ENCODE peak calls at places on chromosomes 6 and 20, in four cellular contexts. One of them, this sample, is unnamed.

GRCh38 chr6:148324297-148325007 is 18.2 kb upstream of the SASH1 start:
- DNase-seq in heart right ventricle: no peak
- DNase-seq in fibroblast of lung: no peak
- DNase-seq in upper lobe of right lung: peak; percentile 64
- DNase-seq in this sample: no peak

GRCh38 chr6:162450358-162450757 is 277.2 kb downstream of the PRKN start:
- DNase-seq in upper lobe of right lung: no peak
- DNase-seq in fibroblast of lung: no peak
- DNase-seq in heart right ventricle: no peak
- DNase-seq in this sample: no peak

GRCh38 chr6:9405825-9406224 is 970.5 kb upstream of the SLC35B3 start:
- DNase-seq in upper lobe of right lung: no peak
- DNase-seq in heart right ventricle: no peak
- DNase-seq in fibroblast of lung: no peak
- DNase-seq in this sample: no peak

GRCh38 chr20:50561379-50562078 is 51.3 kb downstream of the PTPN1 start:
- DNase-seq in upper lobe of right lung: no peak
- DNase-seq in fibroblast of lung: peak; percentile 96
- DNase-seq in heart right ventricle: no peak
- DNase-seq in this sample: peak; percentile 90

GRCh38 chr6:5277589-5277988 is 16.3 kb downstream of the FARS2 start:
- DNase-seq in heart right ventricle: no peak
- DNase-seq in upper lobe of right lung: no peak
- DNase-seq in fibroblast of lung: no peak
- DNase-seq in this sample: no peak

GRCh38 chr20:31788578-31788977 is 30.6 kb upstream of the MYLK2 start:
- DNase-seq in upper lobe of right lung: no peak
- DNase-seq in fibroblast of lung: no peak
- DNase-seq in heart right ventricle: no peak
- DNase-seq in this sample: no peak

GRCh38 chr6:134449781-134450180 is 131.9 kb upstream of the SGK1 start:
- DNase-seq in upper lobe of right lung: no peak
- DNase-seq in heart right ventricle: no peak
- DNase-seq in fibroblast of lung: peak; percentile 88
- DNase-seq in this sample: no peak

GRCh38 chr20:37524859-37525708 is 2.6 kb downstream of the BLCAP start:
- DNase-seq in upper lobe of right lung: no peak
- DNase-seq in fibroblast of lung: no peak
- DNase-seq in heart right ventricle: no peak
- DNase-seq in this sample: no peak

GRCh38 chr20:47117789-47118188 is 223.1 kb downstream of the EYA2 start:
- DNase-seq in fibroblast of lung: peak; percentile 32
- DNase-seq in upper lobe of right lung: no peak
- DNase-seq in heart right ventricle: no peak
- DNase-seq in this sample: peak; percentile 46

GRCh38 chr20:50012282-50013263 is 29.8 kb downstream of the SNAI1 start:
- DNase-seq in heart right ventricle: no peak
- DNase-seq in fibroblast of lung: no peak
- DNase-seq in upper lobe of right lung: no peak
- DNase-seq in this sample: no peak

GRCh38 chr6:6592836-6593235 is 4.3 kb downstream of the LY86 start:
- DNase-seq in upper lobe of right lung: no peak
- DNase-seq in heart right ventricle: no peak
- DNase-seq in fibroblast of lung: no peak
- DNase-seq in this sample: no peak

GRCh38 chr20:48238781-48239180 is 453.5 kb upstream of the SULF2 start:
- DNase-seq in fibroblast of lung: no peak
- DNase-seq in heart right ventricle: no peak
- DNase-seq in upper lobe of right lung: no peak
- DNase-seq in this sample: no peak

GRCh38 chr6:109740787-109741186 is 49.7 kb downstream of the FIG4 start:
- DNase-seq in heart right ventricle: no peak
- DNase-seq in fibroblast of lung: no peak
- DNase-seq in upper lobe of right lung: peak; percentile 63
- DNase-seq in this sample: no peak

GRCh38 chr20:54014301-54014914 is 56.0 kb downstream of the BCAS1 start:
- DNase-seq in upper lobe of right lung: no peak
- DNase-seq in heart right ventricle: no peak
- DNase-seq in fibroblast of lung: no peak
- DNase-seq in this sample: no peak

GRCh38 chr6:167337231-167337630 is 12.3 kb downstream of the TTLL2 start:
- DNase-seq in fibroblast of lung: no peak
- DNase-seq in heart right ventricle: no peak
- DNase-seq in upper lobe of right lung: no peak
- DNase-seq in this sample: no peak

GRCh38 chr20:10864076-10864672 is 190.4 kb upstream of the JAG1 start:
- DNase-seq in fibroblast of lung: peak; percentile 62
- DNase-seq in upper lobe of right lung: peak; percentile 73
- DNase-seq in heart right ventricle: peak; percentile 24
- DNase-seq in this sample: no peak

GRCh38 chr6:127550403-127550802 is 26.6 kb upstream of the C6orf58 start:
- DNase-seq in heart right ventricle: no peak
- DNase-seq in upper lobe of right lung: no peak
- DNase-seq in fibroblast of lung: peak; percentile 59
- DNase-seq in this sample: no peak

GRCh38 chr6:106860940-106861339 is 113.6 kb downstream of the CD24 start:
- DNase-seq in heart right ventricle: no peak
- DNase-seq in upper lobe of right lung: no peak
- DNase-seq in fibroblast of lung: no peak
- DNase-seq in this sample: no peak

GRCh38 chr20:10434467-10434831 is 427 bp upstream of the MKKS start:
- DNase-seq in heart right ventricle: peak; percentile 96
- DNase-seq in upper lobe of right lung: peak; percentile 91
- DNase-seq in fibroblast of lung: peak; percentile 99
- DNase-seq in this sample: peak; percentile 98

GRCh38 chr6:121664199-121664598 is 228.8 kb downstream of the GJA1 start:
- DNase-seq in fibroblast of lung: peak; percentile 46
- DNase-seq in heart right ventricle: no peak
- DNase-seq in upper lobe of right lung: no peak
- DNase-seq in this sample: no peak

GRCh38 chr6:130676077-130676772 is 151.0 kb upstream of the SMLR1 start:
- DNase-seq in heart right ventricle: peak; percentile 21
- DNase-seq in fibroblast of lung: peak; percentile 25
- DNase-seq in upper lobe of right lung: no peak
- DNase-seq in this sample: no peak

GRCh38 chr20:50048420-50049166 is 64.4 kb downstream of the UBE2V1 start:
- DNase-seq in upper lobe of right lung: no peak
- DNase-seq in heart right ventricle: no peak
- DNase-seq in fibroblast of lung: no peak
- DNase-seq in this sample: no peak

GRCh38 chr6:13288969-13289391 is 39.4 kb downstream of the TBC1D7 start:
- DNase-seq in fibroblast of lung: no peak
- DNase-seq in upper lobe of right lung: no peak
- DNase-seq in heart right ventricle: no peak
- DNase-seq in this sample: no peak

GRCh38 chr20:52124821-52125220 is 66.8 kb downstream of the ZFP64 start:
- DNase-seq in fibroblast of lung: no peak
- DNase-seq in heart right ventricle: no peak
- DNase-seq in upper lobe of right lung: no peak
- DNase-seq in this sample: no peak

GRCh38 chr6:169810066-169810989 is 58.9 kb downstream of the ERMARD start:
- DNase-seq in fibroblast of lung: no peak
- DNase-seq in upper lobe of right lung: no peak
- DNase-seq in heart right ventricle: no peak
- DNase-seq in this sample: no peak

GRCh38 chr6:33375143-33375649 is 16.4 kb upstream of the KIFC1 start:
- DNase-seq in heart right ventricle: peak; percentile 78
- DNase-seq in upper lobe of right lung: peak; percentile 69
- DNase-seq in fibroblast of lung: peak; percentile 94
- DNase-seq in this sample: peak; percentile 59

GRCh38 chr20:31835977-31836852 is 9.2 kb downstream of the FOXS1 start:
- DNase-seq in upper lobe of right lung: peak; percentile 86
- DNase-seq in heart right ventricle: peak; percentile 86
- DNase-seq in fibroblast of lung: peak; percentile 89
- DNase-seq in this sample: peak; percentile 74

GRCh38 chr20:9028419-9028818 is 40.5 kb upstream of the PLCB4 start:
- DNase-seq in fibroblast of lung: peak; percentile 60
- DNase-seq in upper lobe of right lung: no peak
- DNase-seq in heart right ventricle: no peak
- DNase-seq in this sample: no peak

GRCh38 chr20:36700438-36700837 is 45.5 kb downstream of the NDRG3 start:
- DNase-seq in heart right ventricle: no peak
- DNase-seq in upper lobe of right lung: no peak
- DNase-seq in fibroblast of lung: no peak
- DNase-seq in this sample: no peak

GRCh38 chr6:56752009-56752408 is 109.3 kb upstream of the DST start:
- DNase-seq in fibroblast of lung: peak; percentile 63
- DNase-seq in upper lobe of right lung: no peak
- DNase-seq in heart right ventricle: no peak
- DNase-seq in this sample: no peak

GRCh38 chr6:134438825-134439224 is 120.9 kb upstream of the SGK1 start:
- DNase-seq in fibroblast of lung: no peak
- DNase-seq in heart right ventricle: no peak
- DNase-seq in upper lobe of right lung: no peak
- DNase-seq in this sample: no peak

GRCh38 chr6:3442444-3443220 is 14.2 kb downstream of the SLC22A23 start:
- DNase-seq in fibroblast of lung: peak; percentile 17
- DNase-seq in upper lobe of right lung: no peak
- DNase-seq in heart right ventricle: no peak
- DNase-seq in this sample: no peak

GRCh38 chr20:61502433-61502832 is 250.4 kb downstream of the CDH4 start:
- DNase-seq in fibroblast of lung: no peak
- DNase-seq in heart right ventricle: no peak
- DNase-seq in upper lobe of right lung: no peak
- DNase-seq in this sample: no peak

GRCh38 chr20:39619386-39619785 is 657.2 kb downstream of the DHX35 start:
- DNase-seq in upper lobe of right lung: no peak
- DNase-seq in fibroblast of lung: no peak
- DNase-seq in heart right ventricle: no peak
- DNase-seq in this sample: no peak

GRCh38 chr6:162727347-162728176 is at the start of the genes PACRG and PRKN:
- DNase-seq in heart right ventricle: peak; percentile 99
- DNase-seq in upper lobe of right lung: peak; percentile 100
- DNase-seq in fibroblast of lung: peak; percentile 97
- DNase-seq in this sample: peak; percentile 77

GRCh38 chr20:22601361-22602141 is 17.2 kb upstream of the FOXA2 start:
- DNase-seq in fibroblast of lung: no peak
- DNase-seq in heart right ventricle: no peak
- DNase-seq in upper lobe of right lung: no peak
- DNase-seq in this sample: no peak

DNA sequence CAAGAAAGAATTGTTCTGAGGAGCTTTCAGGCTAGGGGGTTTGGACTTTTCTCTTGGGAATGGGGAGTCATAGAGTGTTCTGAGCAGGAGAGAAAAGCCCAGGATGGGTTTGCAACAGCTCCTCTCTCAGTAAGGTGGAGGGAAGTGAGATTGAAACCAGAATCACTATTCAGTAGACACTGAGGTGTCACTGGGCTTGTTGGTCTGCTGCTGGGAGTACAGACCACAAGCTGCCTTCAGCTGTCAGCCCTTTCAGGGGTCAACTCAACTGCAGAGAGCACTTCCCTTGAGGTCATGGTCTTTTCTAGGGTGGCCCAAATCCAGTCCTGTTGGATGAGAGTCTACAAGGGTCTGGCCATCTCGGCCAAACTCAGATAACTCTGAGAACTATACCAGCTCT is 12.9 kb upstream of the FOXA2 start:
- DNase-seq in heart right ventricle: no peak
- DNase-seq in fibroblast of lung: no peak
- DNase-seq in upper lobe of right lung: no peak
- DNase-seq in this sample: no peak
- H3K27me3 ChIP-seq in heart right ventricle: peaks cover 26% of the 10 kb centered on the region
- H3K27me3 ChIP-seq in fibroblast of lung: no peaks in the 10 kb centered on the region
- H3K27me3 ChIP-seq in upper lobe of right lung: peaks cover 6% of the 10 kb centered on the region
- H3K27me3 ChIP-seq in this sample: no peaks in the 10 kb centered on the region

DNA sequence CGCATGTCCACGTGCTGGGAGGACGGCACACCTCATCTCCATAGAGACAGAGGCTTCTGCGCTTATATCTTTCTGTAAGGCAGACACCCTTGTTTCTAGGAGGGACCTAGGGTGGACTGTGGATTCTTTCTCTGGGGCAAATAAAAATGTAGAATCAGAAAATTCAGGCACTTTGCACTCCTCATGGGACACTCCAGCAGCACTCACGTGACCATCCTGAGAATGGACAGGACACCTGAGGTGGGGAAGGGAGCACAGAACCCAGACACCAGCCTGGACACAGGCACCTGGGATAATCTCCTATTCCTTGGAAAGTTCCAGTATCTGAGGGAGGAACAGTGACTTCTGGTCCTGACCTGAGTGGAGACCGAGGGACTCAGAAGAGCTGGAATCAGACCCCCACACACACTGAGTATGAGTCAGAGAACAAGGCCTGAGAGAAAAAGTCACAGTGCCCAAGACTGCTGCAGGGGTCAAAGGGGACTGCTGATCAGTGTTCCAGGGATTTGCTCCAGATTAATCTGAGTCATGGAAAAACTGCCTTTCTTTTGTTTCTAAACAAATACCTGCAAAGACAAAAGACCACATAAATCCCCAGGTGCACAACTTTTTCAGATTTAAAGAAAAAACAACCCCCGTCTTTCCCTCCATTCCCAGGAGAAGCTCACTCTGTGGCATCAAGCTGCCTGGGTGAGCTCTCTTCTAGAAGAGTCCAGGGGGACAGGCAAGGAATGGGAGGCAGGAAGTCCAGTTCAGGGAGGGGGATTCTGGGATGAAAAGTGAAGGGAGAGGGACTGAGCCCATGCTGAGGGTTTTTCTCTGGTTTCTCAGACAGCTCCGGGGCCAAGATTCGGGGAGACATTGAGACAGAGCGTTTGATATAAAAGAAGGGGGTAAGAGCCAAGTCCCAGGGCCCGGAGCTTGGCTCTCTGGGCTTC is 35.6 kb upstream of the MICB start:
- DNase-seq in upper lobe of right lung: no peak
- DNase-seq in fibroblast of lung: peak; percentile 29
- DNase-seq in heart right ventricle: no peak
- DNase-seq in this sample: no peak
- H3K4me3 ChIP-seq in upper lobe of right lung: peak overlapping the region; percentile 71
- H3K4me3 ChIP-seq in fibroblast of lung: no peak overlapping the region
- H3K4me3 ChIP-seq in heart right ventricle: peak overlapping the region; percentile 46
- H3K4me3 ChIP-seq in this sample: no peak overlapping the region

GRCh38 chr20:22607695-22608094 is 23.3 kb upstream of the FOXA2 start:
- DNase-seq in heart right ventricle: no peak
- DNase-seq in fibroblast of lung: no peak
- DNase-seq in upper lobe of right lung: no peak
- DNase-seq in this sample: no peak
- H3K27me3 ChIP-seq in heart right ventricle: peaks cover 32% of the 10 kb centered on the region
- H3K27me3 ChIP-seq in fibroblast of lung: no peaks in the 10 kb centered on the region
- H3K27me3 ChIP-seq in upper lobe of right lung: peaks cover 3% of the 10 kb centered on the region
- H3K27me3 ChIP-seq in this sample: no peaks in the 10 kb centered on the region

GRCh38 chr6:12012231-12012565 is at the start of gene HIVEP1:
- DNase-seq in heart right ventricle: no peak
- DNase-seq in fibroblast of lung: no peak
- DNase-seq in upper lobe of right lung: no peak
- DNase-seq in this sample: no peak
- H3K4me3 ChIP-seq in heart right ventricle: peak within 1 kb of the TSS; percentile 53
- H3K4me3 ChIP-seq in fibroblast of lung: peak within 1 kb of the TSS; percentile 85
- H3K4me3 ChIP-seq in upper lobe of right lung: peak within 1 kb of the TSS; percentile 75
- H3K4me3 ChIP-seq in this sample: peak within 1 kb of the TSS; percentile 83